ENCODE peak calls at places on chromosomes 12 and 14, in four cellular contexts. R, V, B and I are unnamed samples.

GRCh38 chr12:117377758-117378157 is 16.3 kb upstream of the NOS1 start:
- DNase-seq in R (no peak), V (no peak), B (no peak), I (no peak)

GRCh38 chr12:116130431-116130830 is 147.1 kb downstream of the MED13L start:
- DNase-seq in R (no peak), V (no peak), B (no peak), I (no peak)

GRCh38 chr14:55071870-55072640 is 20.6 kb downstream of the MAPK1IP1L start:
- DNase-seq in R (peak; percentile 30), V (peak; percentile 21), B (no peak), I (no peak)

GRCh38 chr14:75995372-75996041 is 9.9 kb downstream of the IFT43 start:
- DNase-seq in R (peak; percentile 46), V (peak; percentile 62), B (no peak), I (no peak)

GRCh38 chr14:56794088-56794556 is 16.2 kb downstream of the OTX2 start:
- DNase-seq in R (no peak), V (no peak), B (no peak), I (no peak)

GRCh38 chr12:27826076-27826475 is 46.0 kb upstream of the MANSC4 start:
- DNase-seq in R (no peak), V (no peak), B (no peak), I (no peak)

GRCh38 chr14:56282179-56282578 is 164.0 kb downstream of the PELI2 start:
- DNase-seq in R (no peak), V (no peak), B (no peak), I (no peak)

GRCh38 chr12:51383281-51383905 is 7.8 kb downstream of the GALNT6 start:
- DNase-seq in R (no peak), V (no peak), B (no peak), I (peak; percentile 49)

GRCh38 chr12:550473-551260 is 90.9 kb downstream of the B4GALNT3 start:
- DNase-seq in R (no peak), V (peak; percentile 73), B (no peak), I (no peak)

GRCh38 chr12:11513288-11513687 is 117.9 kb upstream of the PRB2 start:
- DNase-seq in R (no peak), V (no peak), B (no peak), I (peak; percentile 27)

GRCh38 chr14:60311417-60311816 is 62.4 kb downstream of the PPM1A start:
- DNase-seq in R (no peak), V (no peak), B (no peak), I (peak; percentile 13)

GRCh38 chr12:44835641-44836379 is 40.3 kb downstream of the NELL2 start:
- DNase-seq in R (no peak), V (no peak), B (no peak), I (peak; percentile 10)

GRCh38 chr14:58752280-58752679 is 114.5 kb downstream of the DACT1 start:
- DNase-seq in R (peak; percentile 39), V (no peak), B (no peak), I (no peak)

GRCh38 chr12:49609875-49610154 is 4.4 kb upstream of the FAM186B start:
- DNase-seq in R (no peak), V (no peak), B (no peak), I (peak; percentile 33)

GRCh38 chr12:1357711-1358110 is 236.7 kb downstream of the FBXL14 start:
- DNase-seq in R (no peak), V (no peak), B (no peak), I (no peak)

GRCh38 chr12:75766263-75767160 is 255.1 kb upstream of the KRR1 start:
- DNase-seq in R (peak; percentile 56), V (no peak), B (no peak), I (peak; percentile 29)

GRCh38 chr14:23327947-23328744 is 6.9 kb downstream of the PABPN1 start:
- DNase-seq in R (peak; percentile 78), V (no peak), B (peak; percentile 44), I (peak; percentile 52)